ENCODE peak calls at places on chromosomes 11 and 22, in five cellular contexts. L is pancreas; E is CD8-positive, alpha-beta T cell; I is mammary epithelial cell; X is adrenal gland. N is an unnamed sample.

GRCh38 chr11:21410513-21410912 is 741.1 kb downstream of the NELL1 start:
- DNase-seq in E (no peak), L (no peak), X (no peak), I (no peak), N (no peak)

GRCh38 chr22:46286006-46286405 is 10.7 kb upstream of the GTSE1 start:
- DNase-seq in L (no peak), I (no peak), X (no peak), E (no peak), N (no peak)

GRCh38 chr22:17957683-17958082 is 66.7 kb downstream of the MICAL3 start:
- DNase-seq in X (no peak), E (no peak), L (no peak), I (no peak), N (no peak)

GRCh38 chr11:66834943-66835342 is 8.3 kb upstream of the RCE1 start:
- DNase-seq in E (no peak), L (no peak), I (no peak), X (no peak), N (no peak)

GRCh38 chr11:130300567-130300966 is 14.2 kb downstream of the ZBTB44 start:
- DNase-seq in I (no peak), X (no peak), L (no peak), E (no peak), N (no peak)

GRCh38 chr11:12123177-12123576 is 12.8 kb downstream of the MICAL2 start:
- DNase-seq in E (no peak), X (no peak), L (no peak), I (peak), N (no peak)

GRCh38 chr22:49893025-49893424 is 25.2 kb downstream of the ALG12 start:
- DNase-seq in E (no peak), X (no peak), L (no peak), I (no peak), N (no peak)

GRCh38 chr11:75314771-75315438 is 36.6 kb downstream of the ARRB1 start:
- DNase-seq in E (no peak), I (no peak), L (peak), X (no peak), N (no peak)

GRCh38 chr11:121455115-121455514 is 2.3 kb upstream of the SORL1-AS1 start:
- DNase-seq in X (no peak), I (no peak), E (no peak), L (no peak), N (no peak)

GRCh38 chr22:38638734-38639133 is 17.5 kb downstream of the FAM227A start:
- DNase-seq in I (no peak), E (no peak), X (no peak), L (no peak), N (no peak)

GRCh38 chr11:6002202-6002699 is 4.5 kb downstream of the OR56A4 start:
- DNase-seq in X (no peak), I (no peak), E (no peak), L (no peak), N (no peak)

GRCh38 chr11:75170463-75171201 is 19.7 kb downstream of the SLCO2B1 start:
- DNase-seq in I (no peak), X (no peak), L (no peak), E (no peak), N (no peak)

GRCh38 chr11:77517753-77518152 is 43.9 kb upstream of the PAK1 start:
- DNase-seq in X (no peak), E (no peak), I (no peak), L (no peak), N (no peak)

GRCh38 chr22:36761553-36762240 is 14.2 kb downstream of the IFT27 start:
- DNase-seq in I (no peak), X (no peak), E (no peak), L (no peak), N (no peak)

GRCh38 chr11:9039194-9039593 is 35.4 kb upstream of the NRIP3 start:
- DNase-seq in X (no peak), I (peak), L (no peak), E (no peak), N (no peak)

GRCh38 chr11:131063638-131064037 is 147.4 kb upstream of the SNX19 start:
- DNase-seq in I (no peak), X (no peak), E (no peak), L (no peak), N (no peak)

GRCh38 chr11:104254347-104254746 is 90.4 kb upstream of the PDGFD start:
- DNase-seq in I (peak), X (peak), L (peak), E (no peak), N (no peak)

GRCh38 chr11:2293396-2294339 is 8.1 kb downstream of the C11orf21 start:
- DNase-seq in E (no peak), I (no peak), X (peak), L (peak), N (no peak)

GRCh38 chr11:118820412-118821357 is 29.7 kb upstream of the DDX6 start:
- DNase-seq in L (peak), X (peak), E (no peak), I (peak), N (no peak)

DNA sequence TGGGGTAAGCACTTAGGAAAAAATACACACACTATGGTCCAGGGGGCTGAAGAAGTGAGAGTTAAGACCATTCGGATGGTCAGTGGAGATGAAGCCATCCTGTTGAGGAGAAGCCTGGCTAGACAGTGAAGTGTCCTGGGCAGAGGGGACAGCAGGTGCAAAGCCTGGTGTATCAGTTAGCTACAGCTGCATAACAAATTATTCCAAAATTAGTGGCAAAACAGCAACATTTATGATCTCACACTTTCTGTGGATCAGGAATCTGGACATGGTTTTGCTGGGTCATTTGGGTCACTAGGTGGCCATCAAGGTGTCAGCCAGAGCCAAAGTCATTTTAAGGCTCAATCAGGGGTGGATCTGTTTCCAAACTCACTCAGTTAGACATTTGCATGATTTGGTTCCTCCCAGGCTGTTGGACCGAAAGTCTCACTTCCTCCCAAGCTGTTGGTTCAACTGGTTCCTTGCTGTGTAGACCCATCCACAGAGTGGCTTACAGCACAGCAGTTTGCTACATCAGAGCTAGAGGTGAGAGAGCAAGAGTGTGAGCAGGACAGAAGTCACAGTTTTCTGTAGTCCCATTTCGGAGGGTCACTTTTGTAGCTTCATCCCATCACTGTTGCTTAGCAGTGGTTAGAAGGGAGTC is 80.1 kb upstream of the ALX4 start:
- DNase-seq in I (no peak), X (no peak), E (no peak), L (no peak), N (no peak)
- TF ChIP-seq CTCF in I (no peak), X (no peak), E (no peak), L (no peak), N (no peak)

DNA sequence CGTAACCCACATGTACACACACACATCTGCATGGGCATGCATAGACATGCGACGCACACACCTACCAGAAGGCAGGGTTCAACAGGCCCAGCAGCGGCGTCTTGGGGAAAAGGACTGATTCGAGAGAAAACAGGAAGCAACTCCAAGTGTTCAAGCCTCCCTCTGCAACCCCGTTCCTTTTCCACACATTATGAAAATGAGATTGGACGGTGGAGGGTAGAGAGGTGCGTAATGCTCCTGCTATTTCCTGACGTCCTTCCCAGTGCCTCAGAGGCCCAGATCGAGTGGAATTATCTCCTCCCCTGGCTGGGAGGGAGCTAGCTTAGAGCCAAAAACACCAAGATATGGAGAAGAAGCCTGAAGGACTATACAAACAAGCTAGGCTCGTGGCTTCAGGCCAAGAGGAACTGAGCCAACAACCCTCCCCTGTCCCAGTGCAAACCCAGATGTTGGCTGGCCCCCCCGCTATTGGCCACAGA is 289.2 kb downstream of the MN1 start:
- DNase-seq in E (no peak), I (peak), L (peak), X (peak), N (no peak)
- H3K27ac ChIP-seq in E (no peak), I (peak), L (peak), X (no peak), N (no peak)

GRCh38 chr11:1028291-1028540 is 8.3 kb downstream of the MUC6 start:
- DNase-seq in L (no peak), I (no peak), X (no peak), E (no peak), N (no peak)

GRCh38 chr11:1025410-1026162 is 10.9 kb downstream of the MUC6 start:
- DNase-seq in X (no peak), I (no peak), E (no peak), L (peak), N (no peak)

GRCh38 chr11:1027483-1028290 is 8.8 kb downstream of the MUC6 start:
- DNase-seq in L (peak), X (no peak), E (no peak), I (no peak), N (no peak)

GRCh38 chr11:1026163-1026450 is 10.4 kb downstream of the MUC6 start:
- DNase-seq in E (no peak), X (no peak), I (no peak), L (peak), N (no peak)

DNA sequence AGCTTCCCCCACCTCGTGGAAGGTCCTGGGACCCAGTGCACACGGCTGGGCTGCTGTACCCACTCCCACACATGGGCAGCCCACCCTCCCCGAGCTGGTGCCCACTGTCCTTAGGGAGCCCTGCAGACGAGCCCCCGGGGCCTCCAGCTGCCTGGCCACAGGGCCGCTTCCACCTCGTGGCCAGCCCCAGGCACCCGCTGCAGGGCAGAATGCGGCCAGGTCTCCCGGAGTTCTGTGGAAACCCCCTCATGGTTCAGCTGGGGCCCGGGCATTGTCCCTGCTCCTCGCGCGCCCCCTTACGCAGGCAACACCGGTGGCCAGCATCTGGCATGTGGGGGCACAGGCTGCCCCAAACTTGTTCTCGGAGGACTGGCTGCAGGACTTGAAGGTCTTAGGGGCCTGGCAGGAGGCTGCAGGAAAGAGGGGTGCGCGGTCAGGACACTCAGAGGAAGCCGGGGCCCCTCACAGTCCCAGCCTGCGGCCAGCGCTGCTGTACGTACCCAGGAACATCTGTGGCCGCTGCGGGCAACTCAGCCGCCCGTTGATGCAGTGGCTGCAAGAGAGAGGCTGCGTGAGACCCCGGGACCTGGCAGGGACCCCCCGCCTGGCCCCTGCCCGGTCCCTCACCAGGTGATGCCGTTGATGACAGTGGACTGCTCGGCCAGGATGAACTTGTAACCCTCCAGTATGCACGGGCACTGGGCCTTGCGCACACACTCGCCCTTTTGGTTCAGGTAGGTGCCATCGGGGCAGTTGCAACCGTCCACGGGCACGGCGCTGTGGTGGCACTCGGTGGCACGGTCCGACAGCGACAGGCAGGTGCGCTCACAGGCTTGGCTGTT is 9.7 kb downstream of the MUC6 start:
- DNase-seq in I (no peak), L (peak), E (no peak), X (no peak), N (no peak)
- TF ChIP-seq CTCF in I (no peak), L (no peak), E (no peak), X (no peak), N (no peak)

GRCh38 chr22:32058656-32059280 is 15.7 kb downstream of the SLC5A1 start:
- DNase-seq in L (no peak), E (no peak), I (no peak), X (no peak), N (no peak)
- H3K27ac ChIP-seq in L (no peak), E (no peak), I (no peak), X (no peak), N (no peak)

DNA sequence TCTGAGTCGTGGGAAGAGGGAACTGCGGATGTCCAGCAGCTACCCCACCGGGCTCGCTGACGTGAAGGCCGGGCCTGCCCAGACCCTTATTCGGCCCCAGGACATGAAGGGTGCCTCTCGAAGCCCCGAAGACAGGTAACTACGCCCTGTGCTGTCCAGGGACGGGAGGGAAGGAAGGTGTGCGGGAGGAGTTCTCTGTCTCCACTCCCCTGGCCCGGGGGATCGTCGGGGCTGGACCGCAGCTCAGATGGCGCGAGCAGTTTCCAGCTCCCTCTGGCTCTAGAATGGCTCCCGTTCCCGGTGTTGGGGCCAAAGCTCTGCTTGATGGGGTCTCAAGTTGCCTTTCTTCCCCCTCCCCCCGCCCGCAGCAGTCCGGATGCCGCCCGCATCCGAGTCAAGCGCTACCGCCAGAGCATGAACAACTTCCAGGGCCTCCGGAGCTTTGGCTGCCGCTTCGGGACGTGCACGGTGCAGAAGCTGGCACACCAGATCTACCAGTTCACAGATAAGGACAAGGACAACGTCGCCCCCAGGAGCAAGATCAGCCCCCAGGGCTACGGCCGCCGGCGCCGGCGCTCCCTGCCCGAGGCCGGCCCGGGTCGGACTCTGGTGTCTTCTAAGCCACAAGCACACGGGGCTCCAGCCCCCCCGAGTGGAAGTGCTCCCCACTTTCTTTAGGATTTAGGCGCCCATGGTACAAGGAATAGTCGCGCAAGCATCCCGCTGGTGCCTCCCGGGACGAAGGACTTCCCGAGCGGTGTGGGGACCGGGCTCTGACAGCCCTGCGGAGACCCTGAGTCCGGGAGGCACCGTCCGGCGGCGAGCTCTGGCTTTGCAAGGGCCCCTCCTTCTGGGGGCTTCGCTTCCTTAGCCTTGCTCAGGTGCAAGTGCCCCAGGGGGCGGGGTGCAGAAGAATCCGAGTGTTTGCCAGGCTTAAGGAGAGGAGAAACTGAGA is 1.4 kb downstream of the ADM start:
- DNase-seq in I (peak), E (no peak), L (peak), X (no peak), N (no peak)
- TF ChIP-seq CTCF in I (no peak), E (no peak), L (no peak), X (no peak), N (no peak)

GRCh38 chr11:117318738-117319137 is 2.7 kb upstream of the BACE1 start:
- DNase-seq in I (no peak), X (no peak), L (no peak), E (no peak), N (no peak)
- H3K27ac ChIP-seq in I (no peak), X (no peak), L (peak), E (no peak), N (no peak)

DNA sequence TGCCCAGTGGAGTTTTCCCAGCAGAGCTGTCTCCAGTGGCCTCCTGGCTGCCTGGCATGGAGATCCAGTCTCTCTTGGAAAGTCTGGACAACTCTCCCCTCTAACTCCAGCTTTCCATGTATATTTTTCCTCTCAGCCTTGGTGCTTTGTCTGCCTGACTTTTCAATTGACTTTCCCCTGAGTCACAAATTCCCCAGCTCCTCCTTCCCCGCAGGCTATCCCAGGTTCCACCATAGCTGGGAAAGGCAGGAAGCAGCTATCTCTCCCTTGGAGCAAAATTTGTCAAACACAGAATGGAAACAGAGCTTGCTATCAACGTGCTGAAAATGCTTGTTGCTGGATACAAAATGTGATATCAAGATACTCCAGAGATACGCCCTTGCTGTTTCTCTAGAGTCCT is 384.8 kb downstream of the TMEM135 start:
- DNase-seq in I (peak), L (no peak), E (no peak), X (no peak), N (no peak)
- TF ChIP-seq CTCF in I (no peak), L (no peak), E (no peak), X (no peak), N (no peak)